ENCODE peak calls at places on chromosomes 6 and 20, in four cellular contexts. One of them, this sample, is unnamed.
A peak's percentile ranks its signal among the peaks of the same experiment; 100 is the strongest.

GRCh38 chr6:140285471-140285870 is 911.0 kb upstream of the CITED2 start:
- DNase-seq in fibroblast of mammary gland: no peak
- DNase-seq in AG10803: no peak
- DNase-seq in PC-3: no peak
- DNase-seq in this sample: peak; percentile 3

GRCh38 chr6:13418838-13419237 is 68.6 kb downstream of the GFOD1 start:
- DNase-seq in fibroblast of mammary gland: no peak
- DNase-seq in AG10803: no peak
- DNase-seq in PC-3: no peak
- DNase-seq in this sample: no peak

GRCh38 chr20:48025061-48025515 is 239.8 kb upstream of the SULF2 start:
- DNase-seq in fibroblast of mammary gland: peak; percentile 97
- DNase-seq in AG10803: peak; percentile 95
- DNase-seq in PC-3: peak; percentile 47
- DNase-seq in this sample: peak; percentile 21

GRCh38 chr6:167697316-167697715 is 129.4 kb upstream of the AFDN start:
- DNase-seq in fibroblast of mammary gland: no peak
- DNase-seq in AG10803: peak; percentile 22
- DNase-seq in PC-3: no peak
- DNase-seq in this sample: peak; percentile 52

GRCh38 chr6:47587503-47587902 is 109.9 kb downstream of the CD2AP start:
- DNase-seq in fibroblast of mammary gland: no peak
- DNase-seq in AG10803: peak; percentile 31
- DNase-seq in PC-3: peak; percentile 12
- DNase-seq in this sample: peak; percentile 43

GRCh38 chr20:26163890-26164289 is 467.2 kb upstream of the ZNF337 start:
- DNase-seq in fibroblast of mammary gland: peak; percentile 58
- DNase-seq in AG10803: peak; percentile 92
- DNase-seq in PC-3: peak; percentile 69
- DNase-seq in this sample: peak; percentile 78

GRCh38 chr6:119148102-119148824 is 69.8 kb upstream of the FAM184A start:
- DNase-seq in fibroblast of mammary gland: peak; percentile 92
- DNase-seq in AG10803: peak; percentile 83
- DNase-seq in PC-3: peak; percentile 79
- DNase-seq in this sample: peak; percentile 90

GRCh38 chr20:15036938-15037337 is 699.5 kb upstream of the FLRT3 start:
- DNase-seq in fibroblast of mammary gland: no peak
- DNase-seq in AG10803: no peak
- DNase-seq in PC-3: no peak
- DNase-seq in this sample: no peak

GRCh38 chr6:22349051-22349450 is 52.2 kb upstream of the PRL start:
- DNase-seq in fibroblast of mammary gland: no peak
- DNase-seq in AG10803: no peak
- DNase-seq in PC-3: no peak
- DNase-seq in this sample: no peak

GRCh38 chr6:11033825-11034224 is 10.3 kb downstream of the ELOVL2 start:
- DNase-seq in fibroblast of mammary gland: peak; percentile 76
- DNase-seq in AG10803: peak; percentile 79
- DNase-seq in PC-3: peak; percentile 78
- DNase-seq in this sample: peak; percentile 54

GRCh38 chr20:21781446-21782075 is 76.1 kb downstream of the PAX1 start:
- DNase-seq in fibroblast of mammary gland: no peak
- DNase-seq in AG10803: no peak
- DNase-seq in PC-3: no peak
- DNase-seq in this sample: no peak

GRCh38 chr6:35898003-35898402 is 22.9 kb downstream of the SRPK1 start:
- DNase-seq in fibroblast of mammary gland: no peak
- DNase-seq in AG10803: no peak
- DNase-seq in PC-3: no peak
- DNase-seq in this sample: no peak

GRCh38 chr6:40965046-40965445 is 74.0 kb downstream of the UNC5CL start:
- DNase-seq in fibroblast of mammary gland: no peak
- DNase-seq in AG10803: no peak
- DNase-seq in PC-3: no peak
- DNase-seq in this sample: no peak

GRCh38 chr6:131954775-131955107 is 3.6 kb upstream of the CCN2 start:
- DNase-seq in fibroblast of mammary gland: peak; percentile 80
- DNase-seq in AG10803: peak; percentile 81
- DNase-seq in PC-3: peak; percentile 86
- DNase-seq in this sample: peak; percentile 100

GRCh38 chr20:61949714-61950630 is 115.7 kb downstream of the TAF4 start:
- DNase-seq in fibroblast of mammary gland: no peak
- DNase-seq in AG10803: no peak
- DNase-seq in PC-3: no peak
- DNase-seq in this sample: no peak

GRCh38 chr6:34945317-34945716 is 56.3 kb downstream of the ANKS1A start:
- DNase-seq in fibroblast of mammary gland: no peak
- DNase-seq in AG10803: no peak
- DNase-seq in PC-3: no peak
- DNase-seq in this sample: no peak

DNA sequence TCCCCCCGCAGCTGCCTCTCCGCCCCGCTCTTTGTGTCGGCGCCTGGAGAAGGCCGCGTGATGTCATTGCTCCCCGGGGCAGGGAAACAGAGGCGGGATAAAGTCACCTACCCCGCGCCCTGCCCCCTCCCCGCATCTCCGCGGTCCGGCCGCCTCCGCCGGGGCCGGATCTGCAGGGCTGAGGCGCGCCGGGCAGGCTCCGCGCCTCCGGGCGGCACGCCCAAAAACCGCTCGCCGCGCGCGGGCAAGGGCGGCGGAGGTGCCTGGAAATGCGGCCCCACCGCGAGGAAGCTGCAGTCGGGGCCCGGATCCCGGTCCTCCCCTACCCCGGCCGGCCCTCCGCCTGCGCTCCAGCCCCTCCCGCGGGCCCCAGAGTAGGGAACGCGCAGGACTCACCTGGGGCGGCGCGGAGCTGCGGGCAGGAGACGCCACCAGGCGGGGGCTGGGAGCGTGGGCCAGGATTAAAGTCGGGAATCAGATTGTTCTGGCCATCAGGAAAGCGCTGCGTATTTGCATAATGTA is at the start of gene FAXC:
- DNase-seq in fibroblast of mammary gland: no peak
- DNase-seq in AG10803: peak; percentile 3
- DNase-seq in PC-3: peak; percentile 58
- DNase-seq in this sample: peak; percentile 21
- TF ChIP-seq CTCF in fibroblast of mammary gland: peak; percentile 1
- TF ChIP-seq CTCF in AG10803: no peak
- TF ChIP-seq CTCF in PC-3: peak; percentile 42
- TF ChIP-seq CTCF in this sample: no peak

GRCh38 chr6:108838101-108838717 is 10.0 kb upstream of the ARMC2 start:
- DNase-seq in fibroblast of mammary gland: peak; percentile 20
- DNase-seq in AG10803: peak; percentile 9
- DNase-seq in PC-3: peak; percentile 14
- DNase-seq in this sample: no peak
- H3K4me3 ChIP-seq in fibroblast of mammary gland: no peak overlapping the region
- H3K4me3 ChIP-seq in AG10803: no peak overlapping the region
- H3K4me3 ChIP-seq in PC-3: no peak overlapping the region
- H3K4me3 ChIP-seq in this sample: no peak overlapping the region

GRCh38 chr6:37783831-37784584 is 35.5 kb upstream of the ZFAND3 start:
- DNase-seq in fibroblast of mammary gland: peak; percentile 50
- DNase-seq in AG10803: peak; percentile 50
- DNase-seq in PC-3: no peak
- DNase-seq in this sample: peak; percentile 53
- TF ChIP-seq CTCF in fibroblast of mammary gland: no peak
- TF ChIP-seq CTCF in AG10803: peak; percentile 15
- TF ChIP-seq CTCF in PC-3: peak; percentile 20
- TF ChIP-seq CTCF in this sample: no peak

DNA sequence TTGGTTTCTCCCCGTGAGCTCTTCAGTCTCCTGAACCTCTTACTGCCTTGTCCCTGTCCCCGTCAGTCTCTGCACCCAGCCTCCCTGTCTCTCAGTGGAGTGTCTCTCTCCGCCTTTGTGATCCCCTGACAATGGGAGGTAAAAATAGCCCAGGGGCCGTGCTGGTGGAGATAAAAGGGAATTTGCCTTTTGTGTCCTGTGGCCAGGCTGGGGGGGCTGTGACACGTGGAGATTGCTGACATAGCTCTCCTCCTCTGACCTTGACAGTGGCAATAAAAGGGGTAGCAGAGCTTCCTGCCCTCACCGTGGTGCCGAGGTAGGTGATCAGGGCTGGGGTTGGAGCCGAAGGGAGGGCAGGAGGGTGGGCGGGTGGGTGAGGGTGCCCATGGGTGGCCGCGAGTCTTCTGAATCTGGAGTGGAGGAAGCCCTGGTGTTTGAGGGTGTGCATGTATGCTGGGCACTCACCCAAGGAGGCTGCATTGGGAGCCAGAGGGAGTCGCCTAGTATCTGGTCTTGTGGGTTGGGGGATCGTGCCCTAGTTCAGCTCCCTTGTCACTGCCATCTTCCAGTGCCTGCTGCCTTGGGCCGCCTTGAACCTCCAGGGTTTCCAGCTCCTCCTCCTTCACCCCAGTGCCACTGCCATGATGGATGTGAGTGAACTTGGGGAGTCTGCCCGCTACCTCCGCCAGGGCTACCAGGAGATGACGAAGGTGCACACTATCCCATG is 21.9 kb downstream of the MYH7B start:
- DNase-seq in fibroblast of mammary gland: no peak
- DNase-seq in AG10803: no peak
- DNase-seq in PC-3: no peak
- DNase-seq in this sample: no peak
- H3K4me3 ChIP-seq in fibroblast of mammary gland: no peak overlapping the region
- H3K4me3 ChIP-seq in AG10803: no peak overlapping the region
- H3K4me3 ChIP-seq in PC-3: no peak overlapping the region
- H3K4me3 ChIP-seq in this sample: no peak overlapping the region

GRCh38 chr20:5402903-5403531 is 86.3 kb upstream of the PROKR2 start:
- DNase-seq in fibroblast of mammary gland: peak; percentile 11
- DNase-seq in AG10803: peak; percentile 6
- DNase-seq in PC-3: peak; percentile 64
- DNase-seq in this sample: peak; percentile 21
- TF ChIP-seq CTCF in fibroblast of mammary gland: peak; percentile 52
- TF ChIP-seq CTCF in AG10803: peak; percentile 60
- TF ChIP-seq CTCF in PC-3: peak; percentile 74
- TF ChIP-seq CTCF in this sample: peak; percentile 76

GRCh38 chr6:45419574-45420082 is 41.9 kb upstream of the SUPT3H start:
- DNase-seq in fibroblast of mammary gland: peak; percentile 52
- DNase-seq in AG10803: peak; percentile 50
- DNase-seq in PC-3: peak; percentile 85
- DNase-seq in this sample: peak; percentile 63
- H3K4me3 ChIP-seq in fibroblast of mammary gland: peak overlapping the region; percentile 82
- H3K4me3 ChIP-seq in AG10803: peak overlapping the region; percentile 90
- H3K4me3 ChIP-seq in PC-3: peak overlapping the region; percentile 93
- H3K4me3 ChIP-seq in this sample: peak overlapping the region; percentile 86

GRCh38 chr20:43658068-43658722 is 8.7 kb upstream of the MYBL2 start:
- DNase-seq in fibroblast of mammary gland: peak; percentile 24
- DNase-seq in AG10803: peak; percentile 12
- DNase-seq in PC-3: peak; percentile 53
- DNase-seq in this sample: no peak
- TF ChIP-seq CTCF in fibroblast of mammary gland: no peak
- TF ChIP-seq CTCF in AG10803: no peak
- TF ChIP-seq CTCF in PC-3: no peak
- TF ChIP-seq CTCF in this sample: no peak

GRCh38 chr20:13874269-13875158 is 89.7 kb downstream of the NDUFAF5 start:
- DNase-seq in fibroblast of mammary gland: no peak
- DNase-seq in AG10803: no peak
- DNase-seq in PC-3: no peak
- DNase-seq in this sample: no peak
- H3K4me3 ChIP-seq in fibroblast of mammary gland: no peak overlapping the region
- H3K4me3 ChIP-seq in AG10803: no peak overlapping the region
- H3K4me3 ChIP-seq in PC-3: no peak overlapping the region
- H3K4me3 ChIP-seq in this sample: no peak overlapping the region

GRCh38 chr20:57570898-57571297 is 10.0 kb downstream of the PCK1 start:
- DNase-seq in fibroblast of mammary gland: no peak
- DNase-seq in AG10803: no peak
- DNase-seq in PC-3: no peak
- DNase-seq in this sample: no peak

GRCh38 chr20:57574954-57575353 is 14.0 kb downstream of the PCK1 start:
- DNase-seq in fibroblast of mammary gland: no peak
- DNase-seq in AG10803: no peak
- DNase-seq in PC-3: no peak
- DNase-seq in this sample: no peak

GRCh38 chr20:57576002-57576401 is 15.1 kb downstream of the PCK1 start:
- DNase-seq in fibroblast of mammary gland: no peak
- DNase-seq in AG10803: no peak
- DNase-seq in PC-3: no peak
- DNase-seq in this sample: no peak

GRCh38 chr20:57573176-57573575 is 12.3 kb downstream of the PCK1 start:
- DNase-seq in fibroblast of mammary gland: no peak
- DNase-seq in AG10803: no peak
- DNase-seq in PC-3: no peak
- DNase-seq in this sample: no peak

GRCh38 chr20:57573893-57574292 is 13.0 kb downstream of the PCK1 start:
- DNase-seq in fibroblast of mammary gland: no peak
- DNase-seq in AG10803: no peak
- DNase-seq in PC-3: no peak
- DNase-seq in this sample: no peak
- TF ChIP-seq CTCF in fibroblast of mammary gland: peak; percentile 9
- TF ChIP-seq CTCF in AG10803: no peak
- TF ChIP-seq CTCF in PC-3: peak; percentile 69
- TF ChIP-seq CTCF in this sample: no peak

This sample was measured in cardiac fibroblast.